ENCODE peak calls at places on chromosomes 4 and X, in four cellular contexts. One of them, this sample, is unnamed.

GRCh38 chrX:30489323-30489722 is 88.2 kb downstream of the TASL start:
- DNase-seq in transverse colon: no peak
- DNase-seq in HL-60: peak; percentile 8
- DNase-seq in upper lobe of left lung: no peak
- DNase-seq in this sample: no peak

GRCh38 chr4:26284536-26284935 is 36.3 kb upstream of the RBPJ start:
- DNase-seq in transverse colon: no peak
- DNase-seq in HL-60: no peak
- DNase-seq in upper lobe of left lung: no peak
- DNase-seq in this sample: no peak

GRCh38 chr4:72817012-72817411 is 248.0 kb upstream of the ADAMTS3 start:
- DNase-seq in upper lobe of left lung: no peak
- DNase-seq in transverse colon: no peak
- DNase-seq in HL-60: no peak
- DNase-seq in this sample: no peak

GRCh38 chr4:118351851-118352827 is 664 bp downstream of the PRSS12 start:
- DNase-seq in upper lobe of left lung: peak; percentile 33
- DNase-seq in HL-60: no peak
- DNase-seq in transverse colon: peak; percentile 65
- DNase-seq in this sample: peak; percentile 58

GRCh38 chr4:127870688-127871087 is 10.0 kb upstream of the PLK4 start:
- DNase-seq in transverse colon: no peak
- DNase-seq in upper lobe of left lung: peak; percentile 65
- DNase-seq in HL-60: no peak
- DNase-seq in this sample: no peak

GRCh38 chr4:158824425-158825274 is 55.8 kb downstream of the FNIP2 start:
- DNase-seq in upper lobe of left lung: no peak
- DNase-seq in HL-60: no peak
- DNase-seq in transverse colon: no peak
- DNase-seq in this sample: no peak

GRCh38 chr4:150072471-150072870 is 5.8 kb upstream of the DCLK2 start:
- DNase-seq in upper lobe of left lung: no peak
- DNase-seq in HL-60: no peak
- DNase-seq in transverse colon: no peak
- DNase-seq in this sample: no peak

GRCh38 chr4:10353110-10353509 is 104.1 kb downstream of the ZNF518B start:
- DNase-seq in upper lobe of left lung: no peak
- DNase-seq in HL-60: no peak
- DNase-seq in transverse colon: no peak
- DNase-seq in this sample: no peak

GRCh38 chrX:150873616-150874015 is 24.9 kb downstream of the CD99L2 start:
- DNase-seq in upper lobe of left lung: no peak
- DNase-seq in HL-60: no peak
- DNase-seq in transverse colon: no peak
- DNase-seq in this sample: no peak

GRCh38 chrX:9352683-9353430 is 112.0 kb upstream of the TBL1X start:
- DNase-seq in HL-60: peak; percentile 88
- DNase-seq in upper lobe of left lung: peak; percentile 81
- DNase-seq in transverse colon: peak; percentile 41
- DNase-seq in this sample: no peak

GRCh38 chrX:118183606-118184005 is 67.0 kb upstream of the KLHL13 start:
- DNase-seq in transverse colon: no peak
- DNase-seq in HL-60: no peak
- DNase-seq in upper lobe of left lung: no peak
- DNase-seq in this sample: no peak

GRCh38 chr4:105440890-105441289 is 33.0 kb downstream of the PPA2 start:
- DNase-seq in transverse colon: no peak
- DNase-seq in HL-60: no peak
- DNase-seq in upper lobe of left lung: no peak
- DNase-seq in this sample: no peak

GRCh38 chr4:74304136-74304628 is 4.1 kb upstream of the EPGN start:
- DNase-seq in upper lobe of left lung: no peak
- DNase-seq in HL-60: no peak
- DNase-seq in transverse colon: no peak
- DNase-seq in this sample: no peak

GRCh38 chrX:23554304-23554703 is 113.0 kb upstream of the PRDX4 start:
- DNase-seq in transverse colon: no peak
- DNase-seq in HL-60: peak; percentile 1
- DNase-seq in upper lobe of left lung: no peak
- DNase-seq in this sample: no peak

GRCh38 chr4:159368320-159368719 is 265.4 kb downstream of the RAPGEF2 start:
- DNase-seq in upper lobe of left lung: no peak
- DNase-seq in transverse colon: no peak
- DNase-seq in HL-60: no peak
- DNase-seq in this sample: no peak

GRCh38 chr4:22410645-22411247 is 105.1 kb downstream of the ADGRA3 start:
- DNase-seq in upper lobe of left lung: no peak
- DNase-seq in HL-60: no peak
- DNase-seq in transverse colon: no peak
- DNase-seq in this sample: no peak

GRCh38 chr4:165379662-165380061 is 854 bp downstream of the CPE start:
- DNase-seq in upper lobe of left lung: no peak
- DNase-seq in transverse colon: no peak
- DNase-seq in HL-60: no peak
- DNase-seq in this sample: no peak

GRCh38 chrX:96703816-96704215 is 19.2 kb downstream of the DIAPH2 start:
- DNase-seq in HL-60: no peak
- DNase-seq in transverse colon: no peak
- DNase-seq in upper lobe of left lung: no peak
- DNase-seq in this sample: no peak

GRCh38 chrX:21723814-21724213 is 34.1 kb downstream of the SMPX start:
- DNase-seq in HL-60: no peak
- DNase-seq in transverse colon: no peak
- DNase-seq in upper lobe of left lung: no peak
- DNase-seq in this sample: no peak

GRCh38 chrX:118566359-118566758 is 70.7 kb downstream of the DOCK11 start:
- DNase-seq in upper lobe of left lung: no peak
- DNase-seq in HL-60: no peak
- DNase-seq in transverse colon: no peak
- DNase-seq in this sample: no peak

GRCh38 chr4:1843852-1844251 is 12.1 kb downstream of the LETM1 start:
- DNase-seq in transverse colon: no peak
- DNase-seq in upper lobe of left lung: no peak
- DNase-seq in HL-60: no peak
- DNase-seq in this sample: no peak

GRCh38 chrX:29275928-29276327 is 688.7 kb downstream of the IL1RAPL1 start:
- DNase-seq in upper lobe of left lung: no peak
- DNase-seq in transverse colon: no peak
- DNase-seq in HL-60: no peak
- DNase-seq in this sample: no peak

GRCh38 chr4:121789470-121789869 is 11.7 kb upstream of the EXOSC9 start:
- DNase-seq in HL-60: no peak
- DNase-seq in upper lobe of left lung: no peak
- DNase-seq in transverse colon: no peak
- DNase-seq in this sample: no peak

GRCh38 chrX:130028196-130028595 is 45.8 kb downstream of the BCORL1 start:
- DNase-seq in upper lobe of left lung: peak; percentile 50
- DNase-seq in transverse colon: peak; percentile 51
- DNase-seq in HL-60: peak; percentile 42
- DNase-seq in this sample: no peak

GRCh38 chrX:74536142-74537010 is 78.0 kb downstream of the RLIM start:
- DNase-seq in transverse colon: peak; percentile 78
- DNase-seq in HL-60: no peak
- DNase-seq in upper lobe of left lung: peak; percentile 82
- DNase-seq in this sample: peak; percentile 71

GRCh38 chr4:988726-989721 is 2.2 kb downstream of the IDUA start:
- DNase-seq in transverse colon: no peak
- DNase-seq in upper lobe of left lung: no peak
- DNase-seq in HL-60: no peak
- DNase-seq in this sample: no peak

GRCh38 chr4:78432896-78433295 is 118.7 kb upstream of the ANXA3 start:
- DNase-seq in upper lobe of left lung: no peak
- DNase-seq in HL-60: no peak
- DNase-seq in transverse colon: no peak
- DNase-seq in this sample: no peak

GRCh38 chrX:54248309-54248708 is 65.3 kb upstream of the FAM120C start:
- DNase-seq in HL-60: no peak
- DNase-seq in transverse colon: no peak
- DNase-seq in upper lobe of left lung: no peak
- DNase-seq in this sample: no peak

GRCh38 chr4:6758732-6759131 is 23.8 kb upstream of the KIAA0232 start:
- DNase-seq in transverse colon: no peak
- DNase-seq in HL-60: no peak
- DNase-seq in upper lobe of left lung: no peak
- DNase-seq in this sample: no peak

GRCh38 chr4:152283806-152284470 is 252.0 kb downstream of the FBXW7 start:
- DNase-seq in transverse colon: no peak
- DNase-seq in upper lobe of left lung: no peak
- DNase-seq in HL-60: no peak
- DNase-seq in this sample: no peak

GRCh38 chrX:15619053-15619772 is 18.5 kb upstream of the ACE2 start:
- DNase-seq in transverse colon: peak; percentile 11
- DNase-seq in upper lobe of left lung: peak; percentile 37
- DNase-seq in HL-60: no peak
- DNase-seq in this sample: no peak

GRCh38 chr4:95548738-95549245 is at the start of gene UNC5C:
- DNase-seq in HL-60: peak; percentile 72
- DNase-seq in upper lobe of left lung: peak; percentile 29
- DNase-seq in transverse colon: peak; percentile 48
- DNase-seq in this sample: peak; percentile 78

GRCh38 chrX:111376897-111377601 is 34.9 kb downstream of the DCX start:
- DNase-seq in HL-60: no peak
- DNase-seq in transverse colon: no peak
- DNase-seq in upper lobe of left lung: no peak
- DNase-seq in this sample: no peak

GRCh38 chr4:1769692-1770091 is 23.4 kb upstream of the FGFR3 start:
- DNase-seq in transverse colon: no peak
- DNase-seq in upper lobe of left lung: no peak
- DNase-seq in HL-60: no peak
- DNase-seq in this sample: no peak

GRCh38 chr4:1567808-1568581 is 116.1 kb downstream of the FAM53A start:
- DNase-seq in transverse colon: no peak
- DNase-seq in HL-60: no peak
- DNase-seq in upper lobe of left lung: no peak
- DNase-seq in this sample: no peak

GRCh38 chr4:26032572-26033320 is 118.7 kb downstream of the SMIM20 start:
- DNase-seq in transverse colon: no peak
- DNase-seq in HL-60: no peak
- DNase-seq in upper lobe of left lung: no peak
- DNase-seq in this sample: no peak

GRCh38 chrX:68684919-68685304 is 37.4 kb downstream of the STARD8 start:
- DNase-seq in upper lobe of left lung: no peak
- DNase-seq in transverse colon: no peak
- DNase-seq in HL-60: no peak
- DNase-seq in this sample: no peak
- H3K27ac ChIP-seq in upper lobe of left lung: peak overlapping the region; percentile 85
- H3K27ac ChIP-seq in transverse colon: no peak overlapping the region
- H3K27ac ChIP-seq in HL-60: no peak overlapping the region
- H3K27ac ChIP-seq in this sample: no peak overlapping the region

DNA sequence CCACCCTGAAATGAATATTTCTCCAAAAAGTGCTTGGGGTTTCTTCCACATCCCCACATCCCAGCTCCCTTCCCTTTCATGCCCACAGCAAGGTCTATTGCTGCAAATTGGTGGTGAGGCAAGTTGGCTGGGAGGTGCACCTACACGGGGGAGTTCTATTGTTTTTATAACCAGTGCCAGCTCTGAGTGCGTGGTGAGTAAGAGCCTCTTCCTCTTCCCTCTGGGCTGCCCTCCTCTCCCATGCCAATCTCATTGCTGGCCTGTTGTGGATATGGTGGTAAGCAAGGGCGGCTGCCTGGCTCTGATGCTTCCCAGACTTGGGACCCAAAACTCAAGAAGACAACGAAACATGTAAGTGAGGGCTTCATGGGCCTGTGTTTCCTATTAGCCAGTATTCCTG is 204.3 kb downstream of the SHROOM3 start:
- DNase-seq in HL-60: no peak
- DNase-seq in upper lobe of left lung: peak; percentile 31
- DNase-seq in transverse colon: no peak
- DNase-seq in this sample: no peak
- TF ChIP-seq POLR2AphosphoS5 in HL-60: no peak
- TF ChIP-seq POLR2AphosphoS5 in upper lobe of left lung: no peak
- TF ChIP-seq POLR2AphosphoS5 in transverse colon: no peak
- TF ChIP-seq POLR2AphosphoS5 in this sample: no peak

DNA sequence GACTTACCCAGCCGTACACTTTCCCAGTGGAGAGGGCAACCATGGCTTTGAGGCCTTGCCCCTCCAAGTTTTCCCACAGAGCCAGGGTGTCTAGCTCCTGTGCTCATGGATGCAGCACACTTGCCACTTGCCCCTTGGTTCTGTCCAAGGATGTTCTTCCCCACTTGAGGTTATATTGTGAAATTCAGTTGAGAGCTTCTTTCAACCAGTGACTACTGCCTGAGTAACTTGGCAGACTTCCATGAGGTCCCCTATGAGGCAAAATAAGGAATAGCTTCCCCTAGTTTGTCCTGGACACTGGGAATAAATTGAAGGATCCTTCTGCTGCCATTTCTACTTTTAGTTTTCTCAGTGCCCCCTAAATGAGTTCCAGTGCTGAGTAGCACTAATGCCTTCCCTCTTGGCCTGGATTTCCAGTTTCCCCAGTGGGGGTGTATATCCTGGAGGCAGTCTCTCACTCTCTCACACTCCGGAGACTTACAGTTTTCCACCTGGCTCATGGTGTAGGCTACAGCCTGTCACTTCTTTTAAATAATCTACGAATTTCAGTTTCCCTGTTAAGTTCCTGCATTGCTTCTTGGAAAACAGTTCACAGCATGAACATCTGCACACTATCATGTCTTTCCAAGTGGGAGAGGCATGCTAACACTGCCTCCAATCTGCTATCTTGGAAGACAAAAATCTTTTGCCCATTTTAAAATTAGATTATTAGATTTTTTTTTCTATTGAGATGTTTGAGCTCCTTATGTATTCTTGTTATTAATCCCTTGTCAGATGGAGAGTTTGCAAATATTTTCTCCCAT is 36.5 kb upstream of the ADH4 start:
- DNase-seq in HL-60: no peak
- DNase-seq in transverse colon: no peak
- DNase-seq in upper lobe of left lung: no peak
- DNase-seq in this sample: no peak
- H3K27ac ChIP-seq in HL-60: no peak overlapping the region
- H3K27ac ChIP-seq in transverse colon: peak overlapping the region; percentile 50
- H3K27ac ChIP-seq in upper lobe of left lung: no peak overlapping the region
- H3K27ac ChIP-seq in this sample: peak overlapping the region; percentile 59

DNA sequence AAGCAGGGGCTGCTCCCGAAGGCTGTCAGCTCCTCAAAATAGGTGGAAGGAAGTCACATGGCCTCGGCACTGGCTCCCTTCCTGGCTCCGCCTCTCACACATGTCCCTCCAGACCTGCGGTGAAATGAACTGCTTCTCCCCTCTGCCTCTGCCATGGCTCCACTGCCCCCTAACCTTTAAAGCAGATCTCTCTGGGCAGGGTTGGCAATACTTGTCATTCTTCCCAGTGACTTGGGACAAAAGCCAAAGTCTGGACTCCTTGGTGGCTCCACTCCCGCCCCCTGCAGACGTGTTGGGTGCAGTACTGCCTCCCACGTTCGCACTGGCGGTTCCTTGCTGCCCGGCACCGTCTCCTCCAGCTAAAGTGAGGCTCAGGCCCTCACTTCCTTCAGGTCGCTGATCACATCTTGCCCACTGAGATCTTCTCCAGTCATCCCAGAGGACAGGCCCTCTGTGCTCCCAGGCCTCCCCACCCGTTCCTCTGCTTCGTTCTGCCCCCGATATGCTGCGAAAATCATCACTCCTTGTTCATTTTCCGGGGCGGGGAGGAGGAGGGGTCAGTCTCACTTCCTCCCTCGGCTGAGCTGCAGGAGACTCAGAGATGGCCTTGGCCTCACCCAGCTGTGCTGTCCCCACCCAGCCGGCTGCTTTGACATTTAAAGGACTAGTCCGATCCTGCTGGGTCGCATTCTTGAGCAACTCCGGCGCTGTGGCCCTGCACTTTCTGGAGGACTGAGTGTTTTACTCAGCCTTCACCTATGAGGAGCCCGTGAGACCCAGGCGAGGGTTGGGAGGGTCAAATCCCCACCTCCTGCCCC is 97.4 kb downstream of the PHKA2 start:
- DNase-seq in transverse colon: peak; percentile 81
- DNase-seq in upper lobe of left lung: peak; percentile 87
- DNase-seq in HL-60: peak; percentile 54
- DNase-seq in this sample: peak; percentile 75
- TF ChIP-seq POLR2AphosphoS5 in transverse colon: no peak
- TF ChIP-seq POLR2AphosphoS5 in upper lobe of left lung: peak; percentile 58
- TF ChIP-seq POLR2AphosphoS5 in HL-60: no peak
- TF ChIP-seq POLR2AphosphoS5 in this sample: no peak

This sample was measured in breast epithelium.